ENCODE peak calls at places on chromosomes 7 and 10, in eight cellular contexts. Z, B, L, M, A, Q, T and C are unnamed samples.

GRCh38 chr10:113997428-113997827 is 46.2 kb upstream of the ADRB1 start:
- DNase-seq in Z (no peak), B (peak), L (no peak), M (no peak), A (no peak), Q (no peak), T (no peak), C (no peak)

GRCh38 chr7:150753826-150754603 is 16.8 kb downstream of the GIMAP5 start:
- DNase-seq in Z (peak), B (no peak), L (peak), M (no peak), A (no peak), Q (peak), T (no peak), C (no peak)

GRCh38 chr7:46003896-46004875 is 83.1 kb upstream of the IGFBP3 start:
- DNase-seq in Z (peak), B (no peak), L (no peak), M (no peak), A (no peak), Q (no peak), T (no peak), C (no peak)

GRCh38 chr7:84469034-84469433 is 274.4 kb upstream of the SEMA3A start:
- DNase-seq in Z (peak), B (no peak), L (no peak), M (no peak), A (no peak), Q (no peak), T (no peak), C (no peak)

GRCh38 chr10:71443676-71444075 is 47.0 kb downstream of the CDH23 start:
- DNase-seq in Z (no peak), B (no peak), L (no peak), M (no peak), A (no peak), Q (peak), T (no peak), C (no peak)

GRCh38 chr10:75208177-75208576 is 2.4 kb upstream of the VDAC2 start:
- DNase-seq in Z (peak), B (no peak), L (no peak), M (no peak), A (no peak), Q (no peak), T (no peak), C (no peak)

GRCh38 chr10:108104697-108105096 is 940.2 kb upstream of the SORCS1 start:
- DNase-seq in Z (no peak), B (no peak), L (no peak), M (no peak), A (no peak), Q (no peak), T (no peak), C (no peak)

GRCh38 chr7:11931306-11931705 is 99.3 kb upstream of the THSD7A start:
- DNase-seq in Z (no peak), B (no peak), L (no peak), M (no peak), A (no peak), Q (no peak), T (no peak), C (no peak)

GRCh38 chr7:28358423-28358868 is 53.9 kb upstream of the CREB5 start:
- DNase-seq in Z (peak), B (no peak), L (no peak), M (no peak), A (no peak), Q (no peak), T (no peak), C (no peak)

GRCh38 chr10:127649642-127650041 is 87.3 kb upstream of the FOXI2 start:
- DNase-seq in Z (no peak), B (no peak), L (peak), M (no peak), A (no peak), Q (peak), T (no peak), C (no peak)
- TF ChIP-seq CTCF in Z (no peak), B (no peak), L (peak), M (no peak), A (no peak), Q (peak), T (no peak), C (peak)

GRCh38 chr7:148332191-148332590 is 258.4 kb upstream of the C7orf33 start:
- DNase-seq in Z (no peak), B (no peak), L (no peak), M (no peak), A (no peak), Q (no peak), T (no peak), C (no peak)

GRCh38 chr7:148330822-148331221 is 259.7 kb upstream of the C7orf33 start:
- DNase-seq in Z (no peak), B (no peak), L (no peak), M (no peak), A (no peak), Q (no peak), T (no peak), C (no peak)

GRCh38 chr7:148328906-148329305 is 261.7 kb upstream of the C7orf33 start:
- DNase-seq in Z (no peak), B (no peak), L (no peak), M (no peak), A (no peak), Q (no peak), T (no peak), C (no peak)

GRCh38 chr7:148332787-148333186 is 257.8 kb upstream of the C7orf33 start:
- DNase-seq in Z (no peak), B (no peak), L (no peak), M (no peak), A (no peak), Q (no peak), T (no peak), C (no peak)

GRCh38 chr7:148330124-148330818 is 260.3 kb upstream of the C7orf33 start:
- DNase-seq in Z (no peak), B (no peak), L (no peak), M (no peak), A (no peak), Q (no peak), T (no peak), C (no peak)
- TF ChIP-seq CTCF in Z (no peak), B (no peak), L (no peak), M (no peak), A (no peak), Q (no peak), T (no peak), C (no peak)

DNA sequence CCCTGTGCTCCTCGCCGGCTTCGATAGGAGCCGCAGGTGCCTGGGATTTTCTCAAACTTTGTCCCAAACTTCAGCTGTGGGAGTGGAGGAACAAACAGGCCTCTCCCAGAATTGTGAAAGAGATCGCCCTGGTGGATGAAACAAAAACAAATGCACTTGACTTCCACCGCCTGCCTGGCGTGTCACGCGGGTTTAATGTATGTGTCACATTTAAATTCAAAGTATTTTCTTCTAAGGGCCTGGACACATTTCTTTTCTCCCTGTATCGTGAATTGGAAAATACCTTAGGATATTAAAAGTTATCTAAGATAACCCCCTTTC is 694 bp upstream of the WASL start:
- DNase-seq in Z (peak), B (no peak), L (no peak), M (no peak), A (no peak), Q (no peak), T (no peak), C (no peak)
- TF ChIP-seq CTCF in Z (no peak), B (peak), L (peak), M (peak), A (no peak), Q (no peak), T (no peak), C (peak)

GRCh38 chr10:97999909-98000248 is 30.5 kb downstream of the CRTAC1 start:
- DNase-seq in Z (no peak), B (no peak), L (no peak), M (no peak), A (no peak), Q (no peak), T (no peak), C (no peak)

GRCh38 chr10:97999066-97999908 is 31.1 kb downstream of the CRTAC1 start:
- DNase-seq in Z (no peak), B (no peak), L (no peak), M (no peak), A (no peak), Q (peak), T (no peak), C (no peak)

GRCh38 chr10:98006266-98006665 is 24.2 kb downstream of the CRTAC1 start:
- DNase-seq in Z (no peak), B (peak), L (no peak), M (no peak), A (no peak), Q (peak), T (no peak), C (no peak)

GRCh38 chr10:98001736-98002135 is 28.7 kb downstream of the CRTAC1 start:
- DNase-seq in Z (no peak), B (no peak), L (no peak), M (no peak), A (no peak), Q (no peak), T (no peak), C (no peak)

GRCh38 chr10:98000346-98000745 is 30.1 kb downstream of the CRTAC1 start:
- DNase-seq in Z (no peak), B (no peak), L (no peak), M (no peak), A (no peak), Q (no peak), T (no peak), C (no peak)
- TF ChIP-seq CTCF in Z (no peak), B (no peak), L (no peak), M (no peak), A (no peak), Q (no peak), T (no peak), C (no peak)

GRCh38 chr7:104652865-104653264 is 324.5 kb downstream of the LHFPL3 start:
- DNase-seq in Z (no peak), B (no peak), L (no peak), M (no peak), A (no peak), Q (no peak), T (no peak), C (no peak)

GRCh38 chr7:104655592-104655991 is 327.2 kb downstream of the LHFPL3 start:
- DNase-seq in Z (no peak), B (no peak), L (no peak), M (no peak), A (no peak), Q (no peak), T (no peak), C (no peak)

GRCh38 chr7:104657134-104657533 is 328.7 kb downstream of the LHFPL3 start:
- DNase-seq in Z (no peak), B (no peak), L (no peak), M (no peak), A (no peak), Q (no peak), T (no peak), C (no peak)

GRCh38 chr7:104653870-104654401 is 325.5 kb downstream of the LHFPL3 start:
- DNase-seq in Z (no peak), B (no peak), L (no peak), M (no peak), A (no peak), Q (no peak), T (no peak), C (no peak)

DNA sequence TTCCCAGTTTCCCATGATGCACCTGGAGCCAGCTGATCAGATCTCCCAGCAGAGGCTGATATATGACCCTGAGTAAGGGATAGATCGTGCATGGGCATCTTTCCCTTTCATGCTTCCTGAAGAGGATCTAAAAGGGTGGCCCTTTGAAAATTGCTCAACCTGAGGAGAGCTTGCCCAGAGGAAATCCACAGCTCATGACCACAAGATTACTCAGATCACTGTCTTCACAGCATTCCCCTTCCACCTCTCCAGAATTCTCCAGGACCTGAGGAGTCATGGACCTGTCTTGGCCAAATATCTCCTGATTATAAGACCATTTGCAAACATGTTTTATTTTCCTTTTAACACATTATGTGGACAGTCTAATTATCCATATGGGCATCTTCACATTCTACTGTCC is 328.1 kb downstream of the LHFPL3 start:
- DNase-seq in Z (peak), B (no peak), L (no peak), M (no peak), A (no peak), Q (no peak), T (no peak), C (no peak)
- TF ChIP-seq CTCF in Z (no peak), B (no peak), L (no peak), M (no peak), A (no peak), Q (no peak), T (no peak), C (no peak)

GRCh38 chr10:124012583-124012982 is 80.8 kb downstream of the CHST15 start:
- DNase-seq in Z (no peak), B (no peak), L (no peak), M (no peak), A (no peak), Q (no peak), T (no peak), C (no peak)

GRCh38 chr10:124011464-124011863 is 81.9 kb downstream of the CHST15 start:
- DNase-seq in Z (no peak), B (no peak), L (no peak), M (no peak), A (peak), Q (no peak), T (no peak), C (no peak)

GRCh38 chr10:124012991-124013390 is 80.4 kb downstream of the CHST15 start:
- DNase-seq in Z (no peak), B (no peak), L (no peak), M (no peak), A (no peak), Q (no peak), T (no peak), C (no peak)

GRCh38 chr10:124010563-124011131 is 82.8 kb downstream of the CHST15 start:
- DNase-seq in Z (no peak), B (peak), L (no peak), M (no peak), A (peak), Q (peak), T (peak), C (no peak)

DNA sequence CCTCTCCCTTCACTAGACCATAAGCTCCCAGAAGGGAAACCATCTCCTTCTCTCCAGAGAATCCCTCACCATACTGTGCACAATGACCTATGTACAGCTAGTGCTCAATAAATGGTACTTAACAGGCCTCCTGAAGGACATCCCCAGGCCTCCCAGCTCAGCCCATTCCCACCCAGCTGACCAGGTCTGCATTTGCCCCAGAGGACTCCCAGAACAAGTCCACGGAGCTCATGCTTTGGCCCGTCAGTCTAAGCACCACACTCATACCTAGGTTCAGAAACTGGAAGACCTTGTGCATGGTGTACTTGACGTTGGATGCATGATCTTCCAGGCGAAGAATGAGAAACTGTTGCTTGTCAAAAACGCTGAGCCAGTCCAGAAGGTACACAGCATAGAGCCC is 81.3 kb downstream of the CHST15 start:
- DNase-seq in Z (no peak), B (no peak), L (no peak), M (no peak), A (no peak), Q (no peak), T (no peak), C (no peak)
- TF ChIP-seq CTCF in Z (no peak), B (no peak), L (no peak), M (no peak), A (no peak), Q (no peak), T (no peak), C (no peak)

GRCh38 chr7:42691030-42691639 is 220.7 kb downstream of the C7orf25 start:
- DNase-seq in Z (peak), B (no peak), L (peak), M (no peak), A (no peak), Q (peak), T (peak), C (no peak)
- TF ChIP-seq CTCF in Z (peak), B (no peak), L (peak), M (peak), A (peak), Q (peak), T (no peak), C (peak)